ENCODE peak calls at places on chromosomes 3 and 15, in nine cellular contexts. M is GM03348; Y is mucosa of descending colon; E is PC-3; K is iris pigment epithelial cell; S is fibroblast of the conjunctiva; P is stimulated activated CD4-positive, alpha-beta T cell treated with anti-CD3 and anti-CD28 coated beads, Interleukin-2, amount 100 ng/mL, for 48 hours; V is fibroblast of pulmonary artery; Z is HuH-7. X is an unnamed sample.

GRCh38 chr3:85321892-85322291 is 363.1 kb downstream of the CADM2 start:
- DNase-seq in M (no peak), Y (no peak), E (no peak), K (no peak), S (no peak), P (no peak), V (no peak), Z (no peak), X (no peak)

GRCh38 chr3:184811034-184811433 is 932 bp upstream of the VPS8 start:
- DNase-seq in M (no peak), Y (no peak), E (no peak), K (no peak), S (no peak), P (no peak), V (no peak), Z (no peak), X (no peak)

GRCh38 chr3:130759692-130760338 is 13.2 kb upstream of the PIK3R4 start:
- DNase-seq in M (peak), Y (no peak), E (peak), K (peak), S (peak), P (peak), V (peak), Z (peak), X (peak)

GRCh38 chr3:51514210-51514609 is 14.4 kb upstream of the DCAF1 start:
- DNase-seq in M (no peak), Y (no peak), E (no peak), K (no peak), S (no peak), P (no peak), V (no peak), Z (no peak), X (no peak)

GRCh38 chr3:129112308-129113052 is 9.1 kb downstream of the RAB43 start:
- DNase-seq in M (peak), Y (no peak), E (no peak), K (no peak), S (peak), P (no peak), V (peak), Z (no peak), X (no peak)

GRCh38 chr15:75149911-75150709 is 51.6 kb upstream of the C15orf39 start:
- DNase-seq in M (peak), Y (no peak), E (peak), K (peak), S (peak), P (no peak), V (peak), Z (no peak), X (no peak)

GRCh38 chr15:66698318-66698961 is 3.6 kb upstream of the SMAD6 start:
- DNase-seq in M (peak), Y (peak), E (peak), K (peak), S (peak), P (no peak), V (peak), Z (peak), X (no peak)

GRCh38 chr15:39497759-39498565 is 82.9 kb upstream of the THBS1 start:
- DNase-seq in M (no peak), Y (no peak), E (no peak), K (no peak), S (no peak), P (no peak), V (no peak), Z (no peak), X (no peak)

GRCh38 chr15:90481023-90481422 is 48.7 kb upstream of the CRTC3 start:
- DNase-seq in M (no peak), Y (no peak), E (no peak), K (no peak), S (no peak), P (no peak), V (peak), Z (no peak), X (no peak)

GRCh38 chr15:46709461-46709860 is 1007.8 kb upstream of the SEMA6D start:
- DNase-seq in M (no peak), Y (no peak), E (no peak), K (no peak), S (no peak), P (no peak), V (no peak), Z (no peak), X (no peak)

GRCh38 chr15:25900426-25900825 is 37.3 kb upstream of the ATP10A start:
- DNase-seq in M (no peak), Y (no peak), E (no peak), K (no peak), S (no peak), P (no peak), V (no peak), Z (no peak), X (no peak)

GRCh38 chr3:154851644-154852043 is 228.5 kb upstream of the MME start:
- DNase-seq in M (no peak), Y (no peak), E (peak), K (peak), S (no peak), P (no peak), V (no peak), Z (no peak), X (no peak)

GRCh38 chr3:64740232-64740631 is 52.4 kb upstream of the ADAMTS9 start:
- DNase-seq in M (peak), Y (no peak), E (no peak), K (peak), S (no peak), P (no peak), V (peak), Z (no peak), X (no peak)

X was measured in substantia nigra.